ENCODE peak calls at places on chromosome 1, in six cellular contexts. One of them, this sample, is unnamed.

GRCh38 chr1:221435510-221435909 is 306.4 kb downstream of the DUSP10 start:
- DNase-seq in fibroblast of lung: peak; percentile 94
- DNase-seq in A673: peak; percentile 53
- DNase-seq in naive thymus-derived CD4-positive, alpha-beta T cell: peak; percentile 24
- DNase-seq in HCT116: peak; percentile 46
- DNase-seq in Peyer's patch: no peak
- DNase-seq in this sample: peak; percentile 65

GRCh38 chr1:51329443-51330325 is 678 bp downstream of the TTC39A start:
- DNase-seq in fibroblast of lung: no peak
- DNase-seq in A673: no peak
- DNase-seq in naive thymus-derived CD4-positive, alpha-beta T cell: no peak
- DNase-seq in HCT116: no peak
- DNase-seq in Peyer's patch: peak; percentile 79
- DNase-seq in this sample: no peak

GRCh38 chr1:211925016-211925415 is 94.5 kb upstream of the LPGAT1 start:
- DNase-seq in fibroblast of lung: no peak
- DNase-seq in A673: no peak
- DNase-seq in naive thymus-derived CD4-positive, alpha-beta T cell: no peak
- DNase-seq in HCT116: no peak
- DNase-seq in Peyer's patch: peak; percentile 80
- DNase-seq in this sample: no peak

GRCh38 chr1:228194921-228195812 is 12.7 kb upstream of the OBSCN start:
- DNase-seq in fibroblast of lung: no peak
- DNase-seq in A673: no peak
- DNase-seq in naive thymus-derived CD4-positive, alpha-beta T cell: no peak
- DNase-seq in HCT116: no peak
- DNase-seq in Peyer's patch: no peak
- DNase-seq in this sample: no peak

GRCh38 chr1:13893456-13893855 is 193.5 kb downstream of the PRDM2 start:
- DNase-seq in fibroblast of lung: no peak
- DNase-seq in A673: peak; percentile 23
- DNase-seq in naive thymus-derived CD4-positive, alpha-beta T cell: no peak
- DNase-seq in HCT116: no peak
- DNase-seq in Peyer's patch: no peak
- DNase-seq in this sample: no peak

GRCh38 chr1:201693887-201694614 is 134.9 kb upstream of the IPO9 start:
- DNase-seq in fibroblast of lung: no peak
- DNase-seq in A673: no peak
- DNase-seq in naive thymus-derived CD4-positive, alpha-beta T cell: no peak
- DNase-seq in HCT116: no peak
- DNase-seq in Peyer's patch: peak; percentile 28
- DNase-seq in this sample: no peak

GRCh38 chr1:74549351-74549750 is 36.9 kb upstream of the LRRC53 start:
- DNase-seq in fibroblast of lung: no peak
- DNase-seq in A673: no peak
- DNase-seq in naive thymus-derived CD4-positive, alpha-beta T cell: no peak
- DNase-seq in HCT116: no peak
- DNase-seq in Peyer's patch: no peak
- DNase-seq in this sample: no peak

GRCh38 chr1:14757260-14757625 is 158.8 kb downstream of the KAZN start:
- DNase-seq in fibroblast of lung: no peak
- DNase-seq in A673: no peak
- DNase-seq in naive thymus-derived CD4-positive, alpha-beta T cell: no peak
- DNase-seq in HCT116: no peak
- DNase-seq in Peyer's patch: no peak
- DNase-seq in this sample: no peak

GRCh38 chr1:78649628-78650027 is at the start of gene IFI44:
- DNase-seq in fibroblast of lung: peak; percentile 90
- DNase-seq in A673: peak; percentile 94
- DNase-seq in naive thymus-derived CD4-positive, alpha-beta T cell: peak; percentile 72
- DNase-seq in HCT116: no peak
- DNase-seq in Peyer's patch: peak; percentile 65
- DNase-seq in this sample: peak; percentile 46

GRCh38 chr1:210739627-210740026 is 394.3 kb downstream of the KCNH1 start:
- DNase-seq in fibroblast of lung: no peak
- DNase-seq in A673: no peak
- DNase-seq in naive thymus-derived CD4-positive, alpha-beta T cell: no peak
- DNase-seq in HCT116: no peak
- DNase-seq in Peyer's patch: no peak
- DNase-seq in this sample: no peak

GRCh38 chr1:204619721-204620120 is 65.8 kb downstream of the LRRN2 start:
- DNase-seq in fibroblast of lung: no peak
- DNase-seq in A673: no peak
- DNase-seq in naive thymus-derived CD4-positive, alpha-beta T cell: no peak
- DNase-seq in HCT116: no peak
- DNase-seq in Peyer's patch: no peak
- DNase-seq in this sample: no peak

GRCh38 chr1:202283379-202283844 is 58.3 kb downstream of the UBE2T start:
- DNase-seq in fibroblast of lung: peak; percentile 58
- DNase-seq in A673: peak; percentile 88
- DNase-seq in naive thymus-derived CD4-positive, alpha-beta T cell: no peak
- DNase-seq in HCT116: peak; percentile 27
- DNase-seq in Peyer's patch: no peak
- DNase-seq in this sample: peak; percentile 36

GRCh38 chr1:80457409-80457808 is 1343.3 kb upstream of the ADGRL2 start:
- DNase-seq in fibroblast of lung: no peak
- DNase-seq in A673: no peak
- DNase-seq in naive thymus-derived CD4-positive, alpha-beta T cell: no peak
- DNase-seq in HCT116: no peak
- DNase-seq in Peyer's patch: no peak
- DNase-seq in this sample: no peak

GRCh38 chr1:201153474-201154388 is 543 bp downstream of the TMEM9 start:
- DNase-seq in fibroblast of lung: no peak
- DNase-seq in A673: no peak
- DNase-seq in naive thymus-derived CD4-positive, alpha-beta T cell: no peak
- DNase-seq in HCT116: no peak
- DNase-seq in Peyer's patch: peak; percentile 53
- DNase-seq in this sample: no peak

GRCh38 chr1:27007909-27008582 is 4.6 kb downstream of the TENT5B start:
- DNase-seq in fibroblast of lung: no peak
- DNase-seq in A673: no peak
- DNase-seq in naive thymus-derived CD4-positive, alpha-beta T cell: no peak
- DNase-seq in HCT116: no peak
- DNase-seq in Peyer's patch: no peak
- DNase-seq in this sample: no peak

GRCh38 chr1:53982034-53982761 is 35.8 kb downstream of the LDLRAD1 start:
- DNase-seq in fibroblast of lung: peak; percentile 39
- DNase-seq in A673: peak; percentile 15
- DNase-seq in naive thymus-derived CD4-positive, alpha-beta T cell: no peak
- DNase-seq in HCT116: no peak
- DNase-seq in Peyer's patch: peak; percentile 55
- DNase-seq in this sample: peak; percentile 10

GRCh38 chr1:9293512-9294439 is 1.1 kb downstream of the SPSB1 start:
- DNase-seq in fibroblast of lung: peak; percentile 64
- DNase-seq in A673: peak; percentile 46
- DNase-seq in naive thymus-derived CD4-positive, alpha-beta T cell: peak; percentile 49
- DNase-seq in HCT116: no peak
- DNase-seq in Peyer's patch: peak; percentile 75
- DNase-seq in this sample: no peak

GRCh38 chr1:32924881-32925344 is 23.7 kb upstream of the TMEM54 start:
- DNase-seq in fibroblast of lung: no peak
- DNase-seq in A673: no peak
- DNase-seq in naive thymus-derived CD4-positive, alpha-beta T cell: no peak
- DNase-seq in HCT116: no peak
- DNase-seq in Peyer's patch: peak; percentile 89
- DNase-seq in this sample: no peak

GRCh38 chr1:8599813-8600212 is 217.6 kb downstream of the RERE start:
- DNase-seq in fibroblast of lung: no peak
- DNase-seq in A673: no peak
- DNase-seq in naive thymus-derived CD4-positive, alpha-beta T cell: no peak
- DNase-seq in HCT116: no peak
- DNase-seq in Peyer's patch: peak; percentile 54
- DNase-seq in this sample: no peak

GRCh38 chr1:8211620-8212442 is 106.1 kb upstream of the SLC45A1 start:
- DNase-seq in fibroblast of lung: peak; percentile 98
- DNase-seq in A673: peak; percentile 44
- DNase-seq in naive thymus-derived CD4-positive, alpha-beta T cell: no peak
- DNase-seq in HCT116: peak; percentile 96
- DNase-seq in Peyer's patch: no peak
- DNase-seq in this sample: peak; percentile 95

GRCh38 chr1:63575340-63575826 is 17.8 kb upstream of the PGM1 start:
- DNase-seq in fibroblast of lung: peak; percentile 59
- DNase-seq in A673: peak; percentile 55
- DNase-seq in naive thymus-derived CD4-positive, alpha-beta T cell: peak; percentile 36
- DNase-seq in HCT116: peak; percentile 16
- DNase-seq in Peyer's patch: no peak
- DNase-seq in this sample: no peak

DNA sequence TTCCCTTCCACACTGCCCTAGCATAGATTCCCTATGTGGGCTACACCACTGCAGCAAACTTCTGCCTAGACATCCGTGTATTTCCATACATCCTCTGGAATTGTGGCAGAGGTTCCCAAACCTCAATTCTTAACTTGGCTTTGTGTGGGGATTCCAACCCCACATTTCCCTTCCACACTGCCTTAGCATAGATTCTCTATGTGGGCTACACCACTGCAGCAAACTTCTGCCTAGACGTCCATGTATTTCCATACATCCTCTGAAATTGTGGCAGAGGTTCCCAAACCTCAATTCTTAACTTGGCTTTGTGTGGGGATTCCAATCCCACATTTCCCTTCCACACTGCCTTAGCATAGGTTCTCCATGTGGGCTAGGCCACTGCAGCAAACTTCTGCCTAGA is 31.4 kb downstream of the ZNF670 start:
- DNase-seq in fibroblast of lung: no peak
- DNase-seq in A673: no peak
- DNase-seq in naive thymus-derived CD4-positive, alpha-beta T cell: no peak
- DNase-seq in HCT116: no peak
- DNase-seq in Peyer's patch: no peak
- DNase-seq in this sample: no peak
- H3K9me3 ChIP-seq in fibroblast of lung: no peaks in the 10 kb centered on the region
- H3K9me3 ChIP-seq in A673: peaks cover 65% of the 10 kb centered on the region
- H3K9me3 ChIP-seq in naive thymus-derived CD4-positive, alpha-beta T cell: peaks cover 17% of the 10 kb centered on the region
- H3K9me3 ChIP-seq in HCT116: peaks cover 31% of the 10 kb centered on the region
- H3K9me3 ChIP-seq in Peyer's patch: no peaks in the 10 kb centered on the region
- H3K9me3 ChIP-seq in this sample: peaks cover 44% of the 10 kb centered on the region

DNA sequence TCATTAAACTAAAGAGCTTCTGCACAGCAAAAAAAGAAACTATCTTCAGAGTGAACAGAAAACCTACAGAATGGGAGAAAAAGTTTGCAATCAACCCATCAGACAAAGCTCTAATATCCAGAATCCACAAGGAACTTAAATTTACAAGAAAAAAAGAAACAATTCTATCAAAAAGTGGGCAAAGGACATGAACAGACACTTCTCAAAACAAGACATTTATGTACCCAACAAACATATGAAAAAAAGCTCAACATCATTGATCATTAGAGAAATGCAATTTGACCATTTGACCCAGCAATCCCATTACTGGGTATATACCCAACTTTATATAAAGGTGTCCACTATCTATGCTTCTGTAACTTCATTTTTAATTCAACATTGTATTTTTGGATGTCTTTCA is 31.1 kb upstream of the VN1R5 start:
- DNase-seq in fibroblast of lung: no peak
- DNase-seq in A673: no peak
- DNase-seq in naive thymus-derived CD4-positive, alpha-beta T cell: no peak
- DNase-seq in HCT116: no peak
- DNase-seq in Peyer's patch: no peak
- DNase-seq in this sample: no peak
- H3K9me3 ChIP-seq in fibroblast of lung: no peaks in the 10 kb centered on the region
- H3K9me3 ChIP-seq in A673: peaks cover 9% of the 10 kb centered on the region
- H3K9me3 ChIP-seq in naive thymus-derived CD4-positive, alpha-beta T cell: no peaks in the 10 kb centered on the region
- H3K9me3 ChIP-seq in HCT116: peaks cover 3% of the 10 kb centered on the region
- H3K9me3 ChIP-seq in Peyer's patch: no peaks in the 10 kb centered on the region
- H3K9me3 ChIP-seq in this sample: no peaks in the 10 kb centered on the region

GRCh38 chr1:4218619-4219018 is 318.5 kb upstream of the C1orf174 start:
- DNase-seq in fibroblast of lung: no peak
- DNase-seq in A673: no peak
- DNase-seq in naive thymus-derived CD4-positive, alpha-beta T cell: no peak
- DNase-seq in HCT116: no peak
- DNase-seq in Peyer's patch: no peak
- DNase-seq in this sample: no peak
- H3K9me3 ChIP-seq in fibroblast of lung: no peaks in the 10 kb centered on the region
- H3K9me3 ChIP-seq in A673: peaks cover 8% of the 10 kb centered on the region
- H3K9me3 ChIP-seq in naive thymus-derived CD4-positive, alpha-beta T cell: no peaks in the 10 kb centered on the region
- H3K9me3 ChIP-seq in HCT116: no peaks in the 10 kb centered on the region
- H3K9me3 ChIP-seq in Peyer's patch: no peaks in the 10 kb centered on the region
- H3K9me3 ChIP-seq in this sample: peaks cover 85% of the 10 kb centered on the region

GRCh38 chr1:224933584-224933983 is 4.1 kb downstream of the DNAH14 start:
- DNase-seq in fibroblast of lung: no peak
- DNase-seq in A673: no peak
- DNase-seq in naive thymus-derived CD4-positive, alpha-beta T cell: no peak
- DNase-seq in HCT116: no peak
- DNase-seq in Peyer's patch: no peak
- DNase-seq in this sample: no peak
- H3K9me3 ChIP-seq in fibroblast of lung: no peaks in the 10 kb centered on the region
- H3K9me3 ChIP-seq in A673: peaks cover 31% of the 10 kb centered on the region
- H3K9me3 ChIP-seq in naive thymus-derived CD4-positive, alpha-beta T cell: peaks cover 16% of the 10 kb centered on the region
- H3K9me3 ChIP-seq in HCT116: peaks cover 32% of the 10 kb centered on the region
- H3K9me3 ChIP-seq in Peyer's patch: no peaks in the 10 kb centered on the region
- H3K9me3 ChIP-seq in this sample: no peaks in the 10 kb centered on the region

This sample was measured in AG04450.